ENCODE peak calls at places on chromosomes 7 and 10, in ten cellular contexts. G is type B pancreatic cell, M is Panc1, D is sigmoid colon, U is tibial nerve, F is fibroblast of lung, W is AG10803, Y is AG04449, I is B cell, Z is SK-N-SH. V is an unnamed sample.

GRCh38 chr7:92461027-92462003 is 14.0 kb downstream of the GATAD1 start:
- DNase-seq in M (peak), W (peak), U (no peak), Y (no peak), Z (peak), I (peak), D (no peak), F (peak), G (no peak), V (no peak)

GRCh38 chr7:69598081-69598486 is at the start of gene AUTS2:
- DNase-seq in U (peak), G (peak), I (peak), D (peak), W (peak), F (peak), M (peak), Z (peak), Y (peak), V (peak)

GRCh38 chr7:2031496-2031895 is 201.2 kb downstream of the MAD1L1 start:
- DNase-seq in Y (no peak), Z (peak), U (no peak), F (no peak), G (no peak), W (no peak), D (peak), M (no peak), I (no peak), V (no peak)

GRCh38 chr7:155665079-155665956 is 20.9 kb downstream of the RBM33 start:
- DNase-seq in M (no peak), Z (no peak), D (no peak), F (peak), U (no peak), Y (no peak), I (no peak), W (no peak), G (no peak), V (no peak)

GRCh38 chr10:11159543-11160215 is 142.0 kb downstream of the CELF2 start:
- DNase-seq in D (no peak), G (no peak), Y (no peak), W (no peak), Z (no peak), U (no peak), F (no peak), I (no peak), M (no peak), V (no peak)

GRCh38 chr10:75108684-75109458 is 2.6 kb upstream of the SAMD8 start:
- DNase-seq in G (no peak), U (no peak), F (no peak), I (no peak), Y (no peak), Z (peak), D (no peak), W (peak), M (no peak), V (no peak)

GRCh38 chr10:26739087-26739631 is 41.7 kb downstream of the PDSS1 start:
- DNase-seq in D (no peak), G (no peak), U (no peak), F (no peak), W (no peak), Y (no peak), M (no peak), Z (no peak), I (peak), V (no peak)

GRCh38 chr10:95242581-95243317 is 48.1 kb downstream of the PDLIM1 start:
- DNase-seq in M (no peak), I (peak), G (no peak), F (peak), W (peak), Z (peak), D (no peak), U (no peak), Y (no peak), V (no peak)

GRCh38 chr7:113283861-113284260 is 165.5 kb upstream of the SMIM30 start:
- DNase-seq in I (no peak), M (no peak), W (peak), F (peak), G (no peak), Y (no peak), Z (no peak), U (no peak), D (no peak), V (no peak)

GRCh38 chr7:123260428-123260960 is 60.7 kb upstream of the SLC13A1 start:
- DNase-seq in W (no peak), I (no peak), U (no peak), D (no peak), Y (no peak), G (no peak), Z (no peak), F (no peak), M (no peak), V (no peak)

GRCh38 chr10:96984512-96985225 is 152.6 kb downstream of the LCOR start:
- DNase-seq in M (no peak), D (no peak), G (no peak), F (no peak), U (no peak), I (peak), W (no peak), Y (no peak), Z (no peak), V (no peak)

GRCh38 chr7:141974831-141975230 is 1.3 kb upstream of the TAS2R38 start:
- DNase-seq in Z (no peak), D (no peak), G (no peak), U (no peak), F (no peak), Y (no peak), I (peak), M (no peak), W (no peak), V (no peak)

GRCh38 chr7:11328309-11328708 is 354.6 kb downstream of the PHF14 start:
- DNase-seq in U (no peak), M (no peak), I (no peak), D (no peak), G (no peak), F (peak), Y (no peak), W (peak), Z (no peak), V (no peak)

GRCh38 chr10:6486280-6486679 is 93.8 kb downstream of the PRKCQ start:
- DNase-seq in G (no peak), W (no peak), Y (no peak), M (no peak), U (no peak), Z (no peak), F (no peak), I (no peak), D (no peak), V (no peak)

GRCh38 chr7:23931633-23932032 is 221.6 kb downstream of the STK31 start:
- DNase-seq in I (no peak), D (no peak), U (no peak), G (no peak), Y (no peak), F (no peak), Z (no peak), M (no peak), W (no peak), V (no peak)

GRCh38 chr7:157432541-157432956 is 95.7 kb downstream of the DNAJB6 start:
- DNase-seq in G (no peak), I (no peak), Z (peak), D (peak), Y (no peak), W (peak), M (peak), U (no peak), F (peak), V (no peak)

GRCh38 chr10:80464557-80465466 is 10.7 kb downstream of the TSPAN14 start:
- DNase-seq in F (peak), I (no peak), M (no peak), D (no peak), Y (no peak), Z (peak), U (no peak), G (no peak), W (peak), V (no peak)

GRCh38 chr10:88989824-88990527 is 622 bp upstream of the FAS start:
- DNase-seq in Z (no peak), W (peak), F (peak), I (no peak), U (peak), Y (no peak), D (peak), M (no peak), G (no peak), V (no peak)

GRCh38 chr7:23472046-23472445 is 1.8 kb upstream of the IGF2BP3 start:
- DNase-seq in G (no peak), F (no peak), D (no peak), U (no peak), W (no peak), M (no peak), I (peak), Z (no peak), Y (no peak), V (no peak)

GRCh38 chr7:91630581-91631370 is 249.7 kb downstream of the MTERF1 start:
- DNase-seq in M (no peak), I (no peak), U (no peak), G (no peak), F (no peak), W (peak), Y (no peak), Z (no peak), D (no peak), V (no peak)

GRCh38 chr7:140924821-140925421 is at the start of gene BRAF:
- DNase-seq in M (peak), G (peak), W (peak), Z (peak), Y (peak), D (peak), I (peak), U (peak), F (peak), V (peak)

GRCh38 chr7:33806284-33807157 is 98.8 kb upstream of the BMPER start:
- DNase-seq in F (peak), U (no peak), Y (no peak), Z (no peak), I (no peak), W (no peak), M (no peak), G (no peak), D (no peak), V (no peak)

GRCh38 chr7:2915023-2915422 is 70.9 kb upstream of the GNA12 start:
- DNase-seq in U (no peak), W (no peak), I (no peak), D (no peak), G (no peak), Y (no peak), M (no peak), F (no peak), Z (no peak), V (no peak)

GRCh38 chr10:126373982-126374381 is 14.3 kb downstream of the ADAM12 start:
- DNase-seq in W (peak), Y (no peak), U (no peak), D (no peak), I (no peak), G (no peak), F (peak), Z (no peak), M (no peak), V (no peak)

GRCh38 chr10:94858022-94858421 is 80.4 kb upstream of the CYP2C9 start:
- DNase-seq in U (no peak), G (no peak), F (no peak), Y (no peak), I (no peak), W (no peak), M (no peak), D (no peak), Z (no peak), V (no peak)

GRCh38 chr10:77165445-77166316 is 471.9 kb downstream of the KCNMA1 start:
- DNase-seq in W (peak), U (peak), D (peak), F (peak), M (peak), G (no peak), Y (no peak), Z (peak), I (peak), V (no peak)

GRCh38 chr7:130141858-130142653 is 63.1 kb downstream of the TMEM209 start:
- DNase-seq in F (no peak), I (no peak), U (no peak), W (no peak), Z (peak), M (no peak), D (no peak), G (no peak), Y (no peak), V (no peak)

GRCh38 chr7:14752301-14752700 is 150.2 kb downstream of the DGKB start:
- DNase-seq in G (no peak), D (no peak), M (no peak), W (no peak), U (no peak), I (no peak), Z (no peak), F (no peak), Y (no peak), V (no peak)

GRCh38 chr10:45433716-45434469 is 59.9 kb downstream of the ALOX5 start:
- DNase-seq in Z (no peak), G (no peak), D (no peak), F (no peak), W (no peak), U (no peak), I (no peak), M (no peak), Y (no peak), V (no peak)

GRCh38 chr10:53406532-53406931 is 633.9 kb upstream of the MBL2 start:
- DNase-seq in D (no peak), Y (no peak), Z (no peak), W (no peak), U (no peak), F (no peak), M (no peak), I (no peak), G (no peak), V (no peak)

GRCh38 chr10:49418328-49418727 is 22.4 kb upstream of the DRGX start:
- DNase-seq in D (no peak), W (no peak), U (no peak), G (no peak), Y (no peak), F (no peak), Z (no peak), M (no peak), I (no peak), V (no peak)
- TF ChIP-seq CTCF in D (no peak), W (peak), U (no peak), G (peak), Y (no peak), F (no peak), Z (no peak), M (no peak), I (no peak), V (no peak)

DNA sequence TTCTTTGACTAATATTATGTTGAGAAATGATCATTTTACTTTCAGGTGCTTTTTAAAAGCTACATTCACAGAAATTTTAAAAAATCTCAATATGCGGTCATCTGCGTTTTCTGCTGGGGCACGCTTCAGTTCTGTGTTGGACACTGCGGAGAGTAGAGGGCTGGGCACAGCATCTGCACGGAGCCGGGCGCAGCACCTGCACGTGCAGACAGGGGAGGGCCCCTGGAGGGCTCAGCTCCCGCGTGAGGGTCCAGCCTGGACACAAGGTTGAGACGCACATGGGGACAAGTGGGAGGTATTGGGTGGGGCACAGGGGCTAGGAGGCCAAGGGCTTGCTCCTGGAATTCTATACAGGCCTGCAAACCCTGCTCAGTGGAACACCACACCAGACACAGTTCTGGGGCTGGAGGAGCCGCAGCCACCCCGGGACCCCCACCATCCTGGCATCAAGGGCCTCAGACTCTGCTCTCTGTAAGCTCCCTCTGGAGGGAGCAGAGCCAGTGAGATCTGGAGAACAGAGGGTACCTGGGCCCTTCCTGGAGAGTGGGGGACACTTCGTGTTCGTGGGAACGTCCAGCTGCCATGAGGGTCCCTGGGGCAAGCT is 20.4 kb upstream of the FAM20C start:
- DNase-seq in Y (no peak), D (peak), Z (no peak), I (no peak), F (no peak), U (no peak), G (no peak), W (no peak), M (no peak), V (no peak)
- TF ChIP-seq CTCF in Y (no peak), D (no peak), Z (no peak), I (no peak), F (no peak), U (no peak), G (no peak), W (no peak), M (no peak), V (no peak)

GRCh38 chr7:26858229-26858568 is 6.2 kb downstream of the SKAP2 start:
- DNase-seq in F (no peak), I (no peak), U (no peak), G (no peak), W (no peak), Y (no peak), Z (no peak), D (no peak), M (no peak), V (no peak)

GRCh38 chr7:26859720-26860119 is 4.7 kb downstream of the SKAP2 start:
- DNase-seq in I (no peak), M (no peak), Z (no peak), G (no peak), W (no peak), Y (no peak), D (no peak), U (no peak), F (no peak), V (no peak)

GRCh38 chr7:26858735-26859134 is 5.7 kb downstream of the SKAP2 start:
- DNase-seq in I (no peak), G (no peak), Y (no peak), Z (no peak), W (no peak), U (no peak), D (no peak), F (no peak), M (no peak), V (no peak)

GRCh38 chr7:26861050-26861449 is 3.3 kb downstream of the SKAP2 start:
- DNase-seq in D (no peak), G (no peak), Z (no peak), W (no peak), Y (no peak), I (no peak), F (no peak), M (no peak), U (no peak), V (no peak)

DNA sequence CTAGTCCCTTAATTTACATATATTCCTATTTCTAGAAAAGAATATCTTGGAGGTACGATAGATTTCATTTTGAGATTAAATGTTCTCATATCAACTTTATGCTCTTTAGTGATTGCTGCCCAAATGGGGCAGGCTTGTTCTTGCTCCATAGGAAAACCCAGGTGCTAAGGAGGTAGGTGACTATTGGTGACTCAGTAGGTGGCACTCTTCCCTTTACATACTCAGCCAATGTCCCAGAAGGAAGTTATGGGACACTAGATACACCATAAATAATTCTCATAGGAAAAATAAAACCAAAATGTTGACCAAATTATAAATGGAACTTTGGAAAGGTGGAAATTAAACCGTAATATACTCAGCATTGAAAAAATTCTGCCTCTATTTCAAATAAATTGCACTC is 4.0 kb downstream of the SKAP2 start:
- DNase-seq in Y (no peak), D (no peak), Z (no peak), G (no peak), F (no peak), I (no peak), U (no peak), W (no peak), M (peak), V (no peak)
- TF ChIP-seq CTCF in Y (no peak), D (no peak), Z (no peak), G (no peak), F (no peak), I (no peak), U (no peak), W (no peak), M (peak), V (no peak)

DNA sequence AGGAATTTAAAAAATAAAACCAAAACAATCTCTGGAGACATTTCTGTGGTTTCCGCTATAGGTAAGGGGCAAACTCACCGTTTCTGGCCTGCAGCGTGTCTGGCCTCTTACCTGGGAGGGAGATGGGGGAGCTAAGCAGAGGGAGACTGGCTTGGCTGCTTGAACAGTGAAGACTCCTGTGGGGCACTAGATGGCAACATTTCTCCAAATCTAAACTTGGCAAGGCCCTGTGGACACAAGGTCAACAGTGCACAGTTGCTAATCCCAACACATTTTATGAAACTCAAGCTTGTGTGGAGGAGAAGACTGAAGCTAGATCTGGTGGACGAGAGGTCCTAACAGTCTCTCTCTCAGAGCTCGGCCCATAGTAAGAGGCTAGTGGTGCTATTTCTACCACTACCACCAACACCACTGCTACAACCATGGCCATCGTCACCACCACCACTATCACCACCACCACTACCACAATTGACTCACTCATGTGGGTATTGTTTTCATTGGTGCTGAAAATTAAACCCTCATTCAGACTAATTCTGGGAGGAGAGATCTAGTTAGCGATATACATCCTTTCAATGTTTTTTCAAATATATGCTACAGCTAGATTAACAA is 28.4 kb upstream of the CDHR3 start:
- DNase-seq in D (no peak), Y (no peak), Z (peak), M (no peak), I (peak), G (no peak), U (peak), F (peak), W (peak), V (no peak)
- TF ChIP-seq CTCF in D (no peak), Y (peak), Z (peak), M (peak), I (no peak), G (peak), U (peak), F (peak), W (peak), V (no peak)

GRCh38 chr7:132655071-132655761 is 78.9 kb upstream of the PLXNA4 start:
- DNase-seq in G (no peak), I (peak), U (peak), M (no peak), F (peak), D (peak), Y (no peak), Z (no peak), W (peak), V (no peak)

GRCh38 chr7:132652507-132652906 is 76.2 kb upstream of the PLXNA4 start:
- DNase-seq in M (no peak), Z (no peak), U (no peak), W (no peak), G (no peak), I (no peak), Y (no peak), D (no peak), F (no peak), V (no peak)

GRCh38 chr7:132653364-132653930 is 77.2 kb upstream of the PLXNA4 start:
- DNase-seq in F (no peak), W (no peak), Y (no peak), D (no peak), M (no peak), I (peak), Z (no peak), U (no peak), G (no peak), V (no peak)

GRCh38 chr7:132656846-132657776 is 80.8 kb upstream of the PLXNA4 start:
- DNase-seq in I (no peak), Y (no peak), M (no peak), W (no peak), Z (peak), U (no peak), D (no peak), G (no peak), F (no peak), V (no peak)

DNA sequence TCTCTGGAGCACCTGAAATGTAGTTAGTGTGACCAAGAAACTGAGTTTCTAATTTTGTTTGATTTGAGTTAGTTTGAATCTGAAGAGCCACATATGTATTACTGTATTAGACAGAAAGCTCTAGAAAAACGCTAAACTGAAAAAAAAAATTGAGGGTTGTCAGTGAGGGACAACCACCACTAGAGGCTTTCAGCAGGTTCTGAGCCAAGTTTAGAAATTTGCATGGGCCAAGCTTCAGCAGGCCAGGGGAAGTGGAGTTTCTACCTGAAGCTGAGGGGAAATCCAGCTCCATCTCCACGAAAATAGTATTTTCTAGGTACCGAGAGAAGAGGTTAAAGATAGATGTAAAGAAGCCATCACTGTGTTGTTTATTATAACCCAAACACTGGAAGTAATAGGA is 77.9 kb upstream of the PLXNA4 start:
- DNase-seq in Y (no peak), U (no peak), F (no peak), Z (no peak), G (no peak), I (peak), D (no peak), M (no peak), W (no peak), V (no peak)
- TF ChIP-seq CTCF in Y (no peak), U (peak), F (peak), Z (peak), G (peak), I (peak), D (no peak), M (peak), W (peak), V (no peak)

GRCh38 chr7:95045236-95045923 is 138.0 kb downstream of the PPP1R9A start:
- DNase-seq in I (peak), D (no peak), W (peak), Z (no peak), F (peak), M (no peak), U (no peak), Y (no peak), G (no peak), V (no peak)
- TF ChIP-seq CTCF in I (no peak), D (no peak), W (peak), Z (peak), F (peak), M (peak), U (no peak), Y (peak), G (no peak), V (no peak)

GRCh38 chr10:113000876-113001598 is 51.0 kb downstream of the TCF7L2 start:
- DNase-seq in F (no peak), I (no peak), U (no peak), G (no peak), W (peak), Y (no peak), Z (no peak), D (no peak), M (no peak), V (no peak)
- TF ChIP-seq CTCF in F (no peak), I (no peak), U (no peak), G (peak), W (peak), Y (no peak), Z (no peak), D (peak), M (no peak), V (no peak)

V was measured in coronary artery.